ENCODE peak calls at places on chromosomes 3 and 15, in five cellular contexts. One of them, this sample, is unnamed.

GRCh38 chr3:167783781-167784180 is 48.3 kb downstream of the SERPINI1 start:
- DNase-seq in MM.1S: no peak
- DNase-seq in GM23248: no peak
- DNase-seq in OCI-LY7: no peak
- DNase-seq in PC-3: no peak
- DNase-seq in this sample: no peak

GRCh38 chr3:167184511-167184910 is 195.6 kb downstream of the ZBBX start:
- DNase-seq in MM.1S: no peak
- DNase-seq in GM23248: peak; percentile 5
- DNase-seq in OCI-LY7: no peak
- DNase-seq in PC-3: peak; percentile 47
- DNase-seq in this sample: peak; percentile 12

GRCh38 chr15:92638291-92638708 is 17.3 kb downstream of the FAM174B start:
- DNase-seq in MM.1S: peak; percentile 73
- DNase-seq in GM23248: no peak
- DNase-seq in OCI-LY7: no peak
- DNase-seq in PC-3: peak; percentile 85
- DNase-seq in this sample: peak; percentile 73

GRCh38 chr3:136858381-136858780 is 3.6 kb upstream of the NCK1 start:
- DNase-seq in MM.1S: no peak
- DNase-seq in GM23248: no peak
- DNase-seq in OCI-LY7: no peak
- DNase-seq in PC-3: no peak
- DNase-seq in this sample: no peak

GRCh38 chr3:155202626-155203025 is 90.9 kb downstream of the STRIT1 start:
- DNase-seq in MM.1S: no peak
- DNase-seq in GM23248: peak; percentile 79
- DNase-seq in OCI-LY7: no peak
- DNase-seq in PC-3: no peak
- DNase-seq in this sample: no peak

GRCh38 chr3:118960876-118961275 is 73.8 kb downstream of the IGSF11 start:
- DNase-seq in MM.1S: no peak
- DNase-seq in GM23248: peak; percentile 25
- DNase-seq in OCI-LY7: no peak
- DNase-seq in PC-3: peak; percentile 53
- DNase-seq in this sample: peak; percentile 12

GRCh38 chr3:148233403-148233802 is 464.3 kb upstream of the AGTR1 start:
- DNase-seq in MM.1S: no peak
- DNase-seq in GM23248: peak; percentile 83
- DNase-seq in OCI-LY7: no peak
- DNase-seq in PC-3: peak; percentile 7
- DNase-seq in this sample: no peak

GRCh38 chr15:60704129-60704528 is 225.2 kb upstream of the ICE2 start:
- DNase-seq in MM.1S: no peak
- DNase-seq in GM23248: no peak
- DNase-seq in OCI-LY7: no peak
- DNase-seq in PC-3: no peak
- DNase-seq in this sample: no peak

GRCh38 chr15:31016446-31016915 is 25.1 kb upstream of the MTMR10 start:
- DNase-seq in MM.1S: no peak
- DNase-seq in GM23248: peak; percentile 60
- DNase-seq in OCI-LY7: no peak
- DNase-seq in PC-3: no peak
- DNase-seq in this sample: no peak

GRCh38 chr3:27880969-27881892 is 159.1 kb upstream of the EOMES start:
- DNase-seq in MM.1S: peak; percentile 26
- DNase-seq in GM23248: no peak
- DNase-seq in OCI-LY7: no peak
- DNase-seq in PC-3: no peak
- DNase-seq in this sample: no peak

GRCh38 chr3:38177175-38177574 is 11.8 kb downstream of the OXSR1 start:
- DNase-seq in MM.1S: no peak
- DNase-seq in GM23248: peak; percentile 25
- DNase-seq in OCI-LY7: no peak
- DNase-seq in PC-3: no peak
- DNase-seq in this sample: no peak

GRCh38 chr3:57952208-57952631 is 56.0 kb upstream of the FLNB start:
- DNase-seq in MM.1S: no peak
- DNase-seq in GM23248: peak; percentile 91
- DNase-seq in OCI-LY7: no peak
- DNase-seq in PC-3: peak; percentile 21
- DNase-seq in this sample: peak; percentile 79

GRCh38 chr3:126488205-126488604 is 12.5 kb upstream of the ZXDC start:
- DNase-seq in MM.1S: no peak
- DNase-seq in GM23248: no peak
- DNase-seq in OCI-LY7: no peak
- DNase-seq in PC-3: no peak
- DNase-seq in this sample: no peak

GRCh38 chr3:150132101-150132749 is 161.5 kb upstream of the PFN2 start:
- DNase-seq in MM.1S: no peak
- DNase-seq in GM23248: no peak
- DNase-seq in OCI-LY7: no peak
- DNase-seq in PC-3: peak; percentile 16
- DNase-seq in this sample: no peak

GRCh38 chr3:48715179-48715800 is 1.7 kb downstream of the IP6K2 start:
- DNase-seq in MM.1S: no peak
- DNase-seq in GM23248: peak; percentile 88
- DNase-seq in OCI-LY7: no peak
- DNase-seq in PC-3: peak; percentile 23
- DNase-seq in this sample: peak; percentile 66

GRCh38 chr15:31212286-31212685 is 110.8 kb upstream of the TRPM1 start:
- DNase-seq in MM.1S: no peak
- DNase-seq in GM23248: no peak
- DNase-seq in OCI-LY7: no peak
- DNase-seq in PC-3: no peak
- DNase-seq in this sample: no peak

GRCh38 chr15:60009124-60009523 is 5.0 kb downstream of the FOXB1 start:
- DNase-seq in MM.1S: no peak
- DNase-seq in GM23248: no peak
- DNase-seq in OCI-LY7: no peak
- DNase-seq in PC-3: peak; percentile 37
- DNase-seq in this sample: no peak

GRCh38 chr3:66478923-66479322 is 21.9 kb downstream of the LRIG1 start:
- DNase-seq in MM.1S: no peak
- DNase-seq in GM23248: no peak
- DNase-seq in OCI-LY7: no peak
- DNase-seq in PC-3: no peak
- DNase-seq in this sample: no peak

GRCh38 chr15:50627351-50628055 is 59.1 kb downstream of the TRPM7 start:
- DNase-seq in MM.1S: no peak
- DNase-seq in GM23248: peak; percentile 57
- DNase-seq in OCI-LY7: no peak
- DNase-seq in PC-3: no peak
- DNase-seq in this sample: no peak

GRCh38 chr3:39025222-39025970 is 26.3 kb downstream of the SCN11A start:
- DNase-seq in MM.1S: no peak
- DNase-seq in GM23248: peak; percentile 8
- DNase-seq in OCI-LY7: no peak
- DNase-seq in PC-3: peak; percentile 13
- DNase-seq in this sample: no peak

GRCh38 chr15:54576303-54576935 is 598.2 kb downstream of the UNC13C start:
- DNase-seq in MM.1S: no peak
- DNase-seq in GM23248: no peak
- DNase-seq in OCI-LY7: no peak
- DNase-seq in PC-3: no peak
- DNase-seq in this sample: no peak

GRCh38 chr15:84817461-84818081 is 415 bp downstream of the ALPK3 start:
- DNase-seq in MM.1S: no peak
- DNase-seq in GM23248: no peak
- DNase-seq in OCI-LY7: no peak
- DNase-seq in PC-3: no peak
- DNase-seq in this sample: peak; percentile 67

GRCh38 chr15:46714959-46715358 is 1002.3 kb upstream of the SEMA6D start:
- DNase-seq in MM.1S: peak; percentile 90
- DNase-seq in GM23248: no peak
- DNase-seq in OCI-LY7: no peak
- DNase-seq in PC-3: no peak
- DNase-seq in this sample: no peak

GRCh38 chr3:95289295-95289694 is 1226.4 kb downstream of the NSUN3 start:
- DNase-seq in MM.1S: no peak
- DNase-seq in GM23248: peak; percentile 3
- DNase-seq in OCI-LY7: no peak
- DNase-seq in PC-3: peak; percentile 52
- DNase-seq in this sample: no peak

GRCh38 chr3:195204360-195205166 is 66.4 kb downstream of the XXYLT1 start:
- DNase-seq in MM.1S: no peak
- DNase-seq in GM23248: peak; percentile 24
- DNase-seq in OCI-LY7: no peak
- DNase-seq in PC-3: no peak
- DNase-seq in this sample: peak; percentile 42

GRCh38 chr3:123159926-123160635 is 41.7 kb upstream of the SEC22A start:
- DNase-seq in MM.1S: no peak
- DNase-seq in GM23248: peak; percentile 77
- DNase-seq in OCI-LY7: no peak
- DNase-seq in PC-3: no peak
- DNase-seq in this sample: no peak

GRCh38 chr3:177778633-177779032 is 581.4 kb upstream of the TBL1XR1 start:
- DNase-seq in MM.1S: peak; percentile 71
- DNase-seq in GM23248: no peak
- DNase-seq in OCI-LY7: no peak
- DNase-seq in PC-3: no peak
- DNase-seq in this sample: no peak

GRCh38 chr15:81785181-81785580 is 260.6 kb downstream of the MEX3B start:
- DNase-seq in MM.1S: no peak
- DNase-seq in GM23248: no peak
- DNase-seq in OCI-LY7: no peak
- DNase-seq in PC-3: no peak
- DNase-seq in this sample: no peak

GRCh38 chr15:55937040-55937439 is 56.4 kb downstream of the NEDD4 start:
- DNase-seq in MM.1S: no peak
- DNase-seq in GM23248: no peak
- DNase-seq in OCI-LY7: no peak
- DNase-seq in PC-3: no peak
- DNase-seq in this sample: no peak

GRCh38 chr3:122679467-122680291 is 960 bp upstream of the PARP14 start:
- DNase-seq in MM.1S: peak; percentile 19
- DNase-seq in GM23248: peak; percentile 54
- DNase-seq in OCI-LY7: peak; percentile 21
- DNase-seq in PC-3: peak; percentile 43
- DNase-seq in this sample: peak; percentile 37

GRCh38 chr3:66393486-66394260 is 107.1 kb downstream of the LRIG1 start:
- DNase-seq in MM.1S: no peak
- DNase-seq in GM23248: peak; percentile 10
- DNase-seq in OCI-LY7: peak; percentile 28
- DNase-seq in PC-3: no peak
- DNase-seq in this sample: no peak

GRCh38 chr3:56347219-56347871 is 120.9 kb downstream of the ERC2 start:
- DNase-seq in MM.1S: no peak
- DNase-seq in GM23248: peak; percentile 4
- DNase-seq in OCI-LY7: peak; percentile 32
- DNase-seq in PC-3: peak; percentile 16
- DNase-seq in this sample: peak; percentile 16

GRCh38 chr3:50356553-50356952 is 2.8 kb downstream of the TMEM115 start:
- DNase-seq in MM.1S: no peak
- DNase-seq in GM23248: peak; percentile 65
- DNase-seq in OCI-LY7: no peak
- DNase-seq in PC-3: peak; percentile 70
- DNase-seq in this sample: peak; percentile 51

GRCh38 chr3:69326821-69327433 is 59.0 kb downstream of the FRMD4B start:
- DNase-seq in MM.1S: peak; percentile 94
- DNase-seq in GM23248: no peak
- DNase-seq in OCI-LY7: peak; percentile 65
- DNase-seq in PC-3: no peak
- DNase-seq in this sample: no peak

GRCh38 chr3:115833074-115833473 is 209.8 kb downstream of the GAP43 start:
- DNase-seq in MM.1S: no peak
- DNase-seq in GM23248: peak; percentile 40
- DNase-seq in OCI-LY7: no peak
- DNase-seq in PC-3: no peak
- DNase-seq in this sample: no peak
- TF ChIP-seq EZH2phosphoT487 in MM.1S: no peak
- TF ChIP-seq EZH2phosphoT487 in GM23248: no peak
- TF ChIP-seq EZH2phosphoT487 in OCI-LY7: no peak
- TF ChIP-seq EZH2phosphoT487 in PC-3: no peak
- TF ChIP-seq EZH2phosphoT487 in this sample: no peak

GRCh38 chr3:18245721-18246120 is 179.4 kb downstream of the SATB1 start:
- DNase-seq in MM.1S: peak; percentile 60
- DNase-seq in GM23248: no peak
- DNase-seq in OCI-LY7: no peak
- DNase-seq in PC-3: no peak
- DNase-seq in this sample: no peak

GRCh38 chr3:18249126-18249525 is 176.0 kb downstream of the SATB1 start:
- DNase-seq in MM.1S: no peak
- DNase-seq in GM23248: no peak
- DNase-seq in OCI-LY7: no peak
- DNase-seq in PC-3: no peak
- DNase-seq in this sample: no peak

GRCh38 chr3:18247776-18248310 is 177.3 kb downstream of the SATB1 start:
- DNase-seq in MM.1S: no peak
- DNase-seq in GM23248: no peak
- DNase-seq in OCI-LY7: no peak
- DNase-seq in PC-3: peak; percentile 42
- DNase-seq in this sample: no peak

GRCh38 chr3:18241837-18242236 is 183.3 kb downstream of the SATB1 start:
- DNase-seq in MM.1S: no peak
- DNase-seq in GM23248: no peak
- DNase-seq in OCI-LY7: no peak
- DNase-seq in PC-3: no peak
- DNase-seq in this sample: no peak

GRCh38 chr3:18246336-18247060 is 178.6 kb downstream of the SATB1 start:
- DNase-seq in MM.1S: no peak
- DNase-seq in GM23248: no peak
- DNase-seq in OCI-LY7: no peak
- DNase-seq in PC-3: no peak
- DNase-seq in this sample: no peak
- TF ChIP-seq EZH2phosphoT487 in MM.1S: no peak
- TF ChIP-seq EZH2phosphoT487 in GM23248: no peak
- TF ChIP-seq EZH2phosphoT487 in OCI-LY7: no peak
- TF ChIP-seq EZH2phosphoT487 in PC-3: no peak
- TF ChIP-seq EZH2phosphoT487 in this sample: no peak

GRCh38 chr15:29698030-29698701 is 124.1 kb downstream of the TJP1 start:
- DNase-seq in MM.1S: no peak
- DNase-seq in GM23248: peak; percentile 84
- DNase-seq in OCI-LY7: no peak
- DNase-seq in PC-3: peak; percentile 96
- DNase-seq in this sample: peak; percentile 56
- TF ChIP-seq EZH2phosphoT487 in MM.1S: no peak
- TF ChIP-seq EZH2phosphoT487 in GM23248: no peak
- TF ChIP-seq EZH2phosphoT487 in OCI-LY7: no peak
- TF ChIP-seq EZH2phosphoT487 in PC-3: no peak
- TF ChIP-seq EZH2phosphoT487 in this sample: no peak

DNA sequence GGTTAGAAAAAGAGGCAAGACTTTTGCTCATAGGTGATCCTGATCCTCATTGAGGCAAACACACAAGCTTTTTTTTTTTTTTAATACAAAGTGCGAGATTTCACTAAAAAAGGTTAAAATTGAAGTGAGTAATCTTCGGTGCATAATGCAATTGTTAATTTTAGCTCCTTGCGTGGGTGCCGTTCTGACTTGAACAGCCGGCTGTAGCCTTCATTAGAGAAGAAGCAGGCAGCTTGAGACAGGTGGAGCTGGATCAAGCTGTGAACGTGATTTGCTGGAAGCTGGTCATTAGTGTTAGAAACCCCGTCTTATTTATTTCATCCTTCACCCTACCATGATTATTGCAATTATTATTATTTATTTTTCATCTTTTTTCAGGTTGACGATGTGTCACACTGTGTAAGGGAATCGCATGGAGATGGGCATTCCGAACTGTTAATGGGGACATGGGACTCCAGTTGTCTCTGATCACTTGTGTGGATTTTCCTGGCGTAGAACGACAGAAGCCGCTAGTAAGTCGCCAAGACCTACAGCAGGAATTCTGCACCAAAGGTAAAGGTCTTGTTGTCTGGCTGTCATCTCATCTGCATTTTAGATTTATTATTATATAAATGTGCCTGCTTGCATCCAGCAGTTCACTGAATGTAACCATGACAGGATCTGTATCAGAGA is 40.2 kb downstream of the ARPP21 start:
- DNase-seq in MM.1S: no peak
- DNase-seq in GM23248: no peak
- DNase-seq in OCI-LY7: no peak
- DNase-seq in PC-3: no peak
- DNase-seq in this sample: no peak
- TF ChIP-seq EZH2phosphoT487 in MM.1S: no peak
- TF ChIP-seq EZH2phosphoT487 in GM23248: no peak
- TF ChIP-seq EZH2phosphoT487 in OCI-LY7: no peak
- TF ChIP-seq EZH2phosphoT487 in PC-3: no peak
- TF ChIP-seq EZH2phosphoT487 in this sample: no peak